ENCODE peak calls at places on chromosomes 5 and 9, in five cellular contexts. One of them, this sample, is unnamed. For H3K4me1, the result is how much of the 10 kb centered on the place peaks cover.

GRCh38 chr5:73375949-73376348 is 72.6 kb downstream of the FOXD1 start:
- DNase-seq in A549: no peak
- DNase-seq in mucosa of descending colon: no peak
- DNase-seq in effector memory CD4-positive, alpha-beta T cell: no peak
- DNase-seq in pancreas: no peak
- DNase-seq in this sample: no peak

GRCh38 chr5:128559300-128560297 is 21.6 kb upstream of the FBN2 start:
- DNase-seq in A549: peak
- DNase-seq in mucosa of descending colon: no peak
- DNase-seq in effector memory CD4-positive, alpha-beta T cell: no peak
- DNase-seq in pancreas: no peak
- DNase-seq in this sample: no peak

GRCh38 chr5:53456366-53456765 is 24.1 kb upstream of the FST start:
- DNase-seq in A549: no peak
- DNase-seq in mucosa of descending colon: no peak
- DNase-seq in effector memory CD4-positive, alpha-beta T cell: no peak
- DNase-seq in pancreas: no peak
- DNase-seq in this sample: no peak

GRCh38 chr5:77641397-77641943 is 3.0 kb upstream of the OTP start:
- DNase-seq in A549: no peak
- DNase-seq in mucosa of descending colon: no peak
- DNase-seq in effector memory CD4-positive, alpha-beta T cell: no peak
- DNase-seq in pancreas: no peak
- DNase-seq in this sample: no peak

GRCh38 chr9:10045598-10045997 is 567.2 kb downstream of the PTPRD start:
- DNase-seq in A549: peak
- DNase-seq in mucosa of descending colon: no peak
- DNase-seq in effector memory CD4-positive, alpha-beta T cell: no peak
- DNase-seq in pancreas: no peak
- DNase-seq in this sample: no peak

GRCh38 chr5:133931546-133931945 is 36.9 kb downstream of the C5orf15 start:
- DNase-seq in A549: no peak
- DNase-seq in mucosa of descending colon: no peak
- DNase-seq in effector memory CD4-positive, alpha-beta T cell: no peak
- DNase-seq in pancreas: no peak
- DNase-seq in this sample: no peak

GRCh38 chr5:93874491-93874890 is 133.1 kb upstream of the POU5F2 start:
- DNase-seq in A549: no peak
- DNase-seq in mucosa of descending colon: no peak
- DNase-seq in effector memory CD4-positive, alpha-beta T cell: no peak
- DNase-seq in pancreas: no peak
- DNase-seq in this sample: no peak

GRCh38 chr5:156481741-156482140 is 154.8 kb downstream of the SGCD start:
- DNase-seq in A549: peak
- DNase-seq in mucosa of descending colon: no peak
- DNase-seq in effector memory CD4-positive, alpha-beta T cell: no peak
- DNase-seq in pancreas: no peak
- DNase-seq in this sample: no peak

GRCh38 chr9:5425006-5425628 is 12.6 kb downstream of the PLGRKT start:
- DNase-seq in A549: peak
- DNase-seq in mucosa of descending colon: no peak
- DNase-seq in effector memory CD4-positive, alpha-beta T cell: no peak
- DNase-seq in pancreas: no peak
- DNase-seq in this sample: no peak

GRCh38 chr5:143078971-143079370 is 308.8 kb downstream of the ARHGAP26 start:
- DNase-seq in A549: no peak
- DNase-seq in mucosa of descending colon: no peak
- DNase-seq in effector memory CD4-positive, alpha-beta T cell: no peak
- DNase-seq in pancreas: no peak
- DNase-seq in this sample: no peak

GRCh38 chr9:130789747-130790672 is 45.0 kb upstream of the ABL1 start:
- DNase-seq in A549: peak
- DNase-seq in mucosa of descending colon: no peak
- DNase-seq in effector memory CD4-positive, alpha-beta T cell: no peak
- DNase-seq in pancreas: no peak
- DNase-seq in this sample: no peak

GRCh38 chr5:5644249-5644648 is 221.8 kb downstream of the ICE1 start:
- DNase-seq in A549: no peak
- DNase-seq in mucosa of descending colon: no peak
- DNase-seq in effector memory CD4-positive, alpha-beta T cell: no peak
- DNase-seq in pancreas: no peak
- DNase-seq in this sample: no peak

GRCh38 chr9:88476491-88477271 is 58.3 kb upstream of the NXNL2 start:
- DNase-seq in A549: no peak
- DNase-seq in mucosa of descending colon: no peak
- DNase-seq in effector memory CD4-positive, alpha-beta T cell: no peak
- DNase-seq in pancreas: no peak
- DNase-seq in this sample: no peak

GRCh38 chr5:65825388-65826328 is 100.7 kb upstream of the ERBIN start:
- DNase-seq in A549: no peak
- DNase-seq in mucosa of descending colon: no peak
- DNase-seq in effector memory CD4-positive, alpha-beta T cell: no peak
- DNase-seq in pancreas: no peak
- DNase-seq in this sample: no peak

GRCh38 chr9:33114746-33115145 is 38.3 kb upstream of the SMU1 start:
- DNase-seq in A549: no peak
- DNase-seq in mucosa of descending colon: no peak
- DNase-seq in effector memory CD4-positive, alpha-beta T cell: no peak
- DNase-seq in pancreas: no peak
- DNase-seq in this sample: no peak

GRCh38 chr5:15014809-15015208 is 143.2 kb upstream of the ANKH start:
- DNase-seq in A549: peak
- DNase-seq in mucosa of descending colon: no peak
- DNase-seq in effector memory CD4-positive, alpha-beta T cell: no peak
- DNase-seq in pancreas: no peak
- DNase-seq in this sample: no peak

GRCh38 chr9:33329996-33330395 is 39.7 kb downstream of the NFX1 start:
- DNase-seq in A549: peak
- DNase-seq in mucosa of descending colon: no peak
- DNase-seq in effector memory CD4-positive, alpha-beta T cell: no peak
- DNase-seq in pancreas: no peak
- DNase-seq in this sample: no peak

GRCh38 chr5:75053286-75054109 is 1.1 kb upstream of the GCNT4 start:
- DNase-seq in A549: peak
- DNase-seq in mucosa of descending colon: peak
- DNase-seq in effector memory CD4-positive, alpha-beta T cell: peak
- DNase-seq in pancreas: peak
- DNase-seq in this sample: no peak

GRCh38 chr9:129776938-129777768 is 24.3 kb upstream of the PTGES start:
- DNase-seq in A549: peak
- DNase-seq in mucosa of descending colon: peak
- DNase-seq in effector memory CD4-positive, alpha-beta T cell: peak
- DNase-seq in pancreas: peak
- DNase-seq in this sample: peak

GRCh38 chr9:95516736-95517558 is at the start of gene PTCH1:
- DNase-seq in A549: peak
- DNase-seq in mucosa of descending colon: peak
- DNase-seq in effector memory CD4-positive, alpha-beta T cell: no peak
- DNase-seq in pancreas: peak
- DNase-seq in this sample: no peak

GRCh38 chr5:93611900-93612898 is 29.2 kb downstream of the NR2F1 start:
- DNase-seq in A549: peak
- DNase-seq in mucosa of descending colon: no peak
- DNase-seq in effector memory CD4-positive, alpha-beta T cell: no peak
- DNase-seq in pancreas: no peak
- DNase-seq in this sample: no peak

GRCh38 chr5:102759700-102760099 is 4.6 kb downstream of the PAM start:
- DNase-seq in A549: no peak
- DNase-seq in mucosa of descending colon: no peak
- DNase-seq in effector memory CD4-positive, alpha-beta T cell: no peak
- DNase-seq in pancreas: no peak
- DNase-seq in this sample: no peak

GRCh38 chr5:97536683-97537082 is 353.6 kb upstream of the RIOK2 start:
- DNase-seq in A549: no peak
- DNase-seq in mucosa of descending colon: no peak
- DNase-seq in effector memory CD4-positive, alpha-beta T cell: no peak
- DNase-seq in pancreas: no peak
- DNase-seq in this sample: no peak

GRCh38 chr5:39370555-39371366 is 6.5 kb upstream of the C9 start:
- DNase-seq in A549: no peak
- DNase-seq in mucosa of descending colon: no peak
- DNase-seq in effector memory CD4-positive, alpha-beta T cell: no peak
- DNase-seq in pancreas: peak
- DNase-seq in this sample: no peak

GRCh38 chr5:115586525-115587146 is 15.6 kb downstream of the TICAM2 start:
- DNase-seq in A549: peak
- DNase-seq in mucosa of descending colon: no peak
- DNase-seq in effector memory CD4-positive, alpha-beta T cell: no peak
- DNase-seq in pancreas: no peak
- DNase-seq in this sample: no peak

GRCh38 chr9:21060919-21061561 is 16.7 kb downstream of the IFNB1 start:
- DNase-seq in A549: no peak
- DNase-seq in mucosa of descending colon: no peak
- DNase-seq in effector memory CD4-positive, alpha-beta T cell: no peak
- DNase-seq in pancreas: no peak
- DNase-seq in this sample: no peak

GRCh38 chr5:158485604-158486081 is 614.1 kb downstream of the EBF1 start:
- DNase-seq in A549: no peak
- DNase-seq in mucosa of descending colon: no peak
- DNase-seq in effector memory CD4-positive, alpha-beta T cell: no peak
- DNase-seq in pancreas: no peak
- DNase-seq in this sample: no peak

GRCh38 chr5:169753795-169754194 is 116.7 kb downstream of the DOCK2 start:
- DNase-seq in A549: no peak
- DNase-seq in mucosa of descending colon: no peak
- DNase-seq in effector memory CD4-positive, alpha-beta T cell: no peak
- DNase-seq in pancreas: no peak
- DNase-seq in this sample: no peak

GRCh38 chr9:105921057-105921721 is 226.8 kb downstream of the TMEM38B start:
- DNase-seq in A549: no peak
- DNase-seq in mucosa of descending colon: no peak
- DNase-seq in effector memory CD4-positive, alpha-beta T cell: no peak
- DNase-seq in pancreas: no peak
- DNase-seq in this sample: no peak

GRCh38 chr9:88684046-88684445 is 149.1 kb downstream of the NXNL2 start:
- DNase-seq in A549: no peak
- DNase-seq in mucosa of descending colon: no peak
- DNase-seq in effector memory CD4-positive, alpha-beta T cell: no peak
- DNase-seq in pancreas: no peak
- DNase-seq in this sample: no peak

GRCh38 chr5:6732634-6733410 is 19.6 kb downstream of the TENT4A start:
- DNase-seq in A549: no peak
- DNase-seq in mucosa of descending colon: no peak
- DNase-seq in effector memory CD4-positive, alpha-beta T cell: no peak
- DNase-seq in pancreas: no peak
- DNase-seq in this sample: no peak

GRCh38 chr5:109027983-109028607 is 280.4 kb downstream of the FER start:
- DNase-seq in A549: no peak
- DNase-seq in mucosa of descending colon: no peak
- DNase-seq in effector memory CD4-positive, alpha-beta T cell: no peak
- DNase-seq in pancreas: no peak
- DNase-seq in this sample: no peak
- H3K4me1 ChIP-seq in A549: under half
- H3K4me1 ChIP-seq in mucosa of descending colon: under half
- H3K4me1 ChIP-seq in effector memory CD4-positive, alpha-beta T cell: under half
- H3K4me1 ChIP-seq in pancreas: under half
- H3K4me1 ChIP-seq in this sample: under half

GRCh38 chr5:91183743-91184142 is 199.4 kb downstream of the ARRDC3 start:
- DNase-seq in A549: no peak
- DNase-seq in mucosa of descending colon: peak
- DNase-seq in effector memory CD4-positive, alpha-beta T cell: no peak
- DNase-seq in pancreas: peak
- DNase-seq in this sample: no peak
- H3K4me1 ChIP-seq in A549: under half
- H3K4me1 ChIP-seq in mucosa of descending colon: under half
- H3K4me1 ChIP-seq in effector memory CD4-positive, alpha-beta T cell: under half
- H3K4me1 ChIP-seq in pancreas: under half
- H3K4me1 ChIP-seq in this sample: under half

GRCh38 chr9:38029923-38030638 is 38.9 kb downstream of the SHB start:
- DNase-seq in A549: no peak
- DNase-seq in mucosa of descending colon: no peak
- DNase-seq in effector memory CD4-positive, alpha-beta T cell: no peak
- DNase-seq in pancreas: no peak
- DNase-seq in this sample: no peak

GRCh38 chr9:38026021-38026809 is 42.8 kb downstream of the SHB start:
- DNase-seq in A549: peak
- DNase-seq in mucosa of descending colon: no peak
- DNase-seq in effector memory CD4-positive, alpha-beta T cell: no peak
- DNase-seq in pancreas: no peak
- DNase-seq in this sample: no peak

GRCh38 chr9:38026840-38027527 is 42.0 kb downstream of the SHB start:
- DNase-seq in A549: no peak
- DNase-seq in mucosa of descending colon: no peak
- DNase-seq in effector memory CD4-positive, alpha-beta T cell: no peak
- DNase-seq in pancreas: no peak
- DNase-seq in this sample: no peak

GRCh38 chr9:38025166-38025565 is 43.9 kb downstream of the SHB start:
- DNase-seq in A549: no peak
- DNase-seq in mucosa of descending colon: no peak
- DNase-seq in effector memory CD4-positive, alpha-beta T cell: no peak
- DNase-seq in pancreas: no peak
- DNase-seq in this sample: no peak

GRCh38 chr9:38027714-38028113 is 41.3 kb downstream of the SHB start:
- DNase-seq in A549: no peak
- DNase-seq in mucosa of descending colon: no peak
- DNase-seq in effector memory CD4-positive, alpha-beta T cell: no peak
- DNase-seq in pancreas: no peak
- DNase-seq in this sample: no peak
- H3K4me1 ChIP-seq in A549: half or more
- H3K4me1 ChIP-seq in mucosa of descending colon: under half
- H3K4me1 ChIP-seq in effector memory CD4-positive, alpha-beta T cell: under half
- H3K4me1 ChIP-seq in pancreas: half or more
- H3K4me1 ChIP-seq in this sample: half or more

DNA sequence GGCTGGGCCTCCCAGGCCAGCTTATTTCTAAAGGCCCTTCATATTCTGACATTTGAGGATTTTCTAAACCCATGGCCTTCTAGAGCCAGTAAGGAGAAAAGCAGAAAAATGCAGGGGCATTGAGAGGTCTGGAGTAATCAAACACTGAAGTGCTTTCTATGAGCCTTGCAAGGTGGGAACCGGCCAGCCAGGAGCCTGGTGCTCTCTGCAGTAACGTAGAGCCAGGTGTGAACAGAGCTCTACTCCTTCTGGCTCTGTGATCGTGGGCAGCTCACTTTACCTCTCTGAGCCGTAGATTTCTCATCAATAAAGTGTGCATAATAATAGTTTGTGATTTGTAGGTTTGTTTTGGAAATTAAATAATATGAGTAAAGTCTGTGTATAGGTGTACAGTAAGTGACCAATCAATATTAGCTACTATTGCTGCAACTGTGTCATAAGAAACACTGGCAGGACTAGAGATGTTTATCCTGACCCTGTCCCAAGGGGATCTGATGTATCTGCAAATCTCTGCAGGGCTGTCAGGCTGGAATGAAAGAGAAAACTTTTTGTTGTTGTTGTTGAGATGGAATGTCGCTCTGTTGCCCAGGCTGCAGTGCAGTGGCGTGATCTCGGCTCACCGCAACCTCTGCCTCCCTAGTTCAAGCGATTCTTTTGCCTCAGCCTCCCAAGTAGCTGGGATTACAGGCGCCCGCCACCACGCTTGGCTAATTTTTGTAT is 2.7 kb downstream of the SYNPO start:
- DNase-seq in A549: no peak
- DNase-seq in mucosa of descending colon: no peak
- DNase-seq in effector memory CD4-positive, alpha-beta T cell: no peak
- DNase-seq in pancreas: no peak
- DNase-seq in this sample: no peak
- H3K4me1 ChIP-seq in A549: half or more
- H3K4me1 ChIP-seq in mucosa of descending colon: under half
- H3K4me1 ChIP-seq in effector memory CD4-positive, alpha-beta T cell: under half
- H3K4me1 ChIP-seq in pancreas: half or more
- H3K4me1 ChIP-seq in this sample: half or more